ENCODE peak calls at places on chromosomes 5 and 9, in ten cellular contexts. D is NCI-H2171; B is kidney tubule cell; S is KG1; K is GM23338; J is endothelial cell; N is activated CD8-positive, alpha-beta memory T cell treated with anti-CD3 and anti-CD28 coated beads for 48 hours; W is DMS153; A is SIG-M5; O is effector CD4-positive, alpha-beta T cell. P is an unnamed sample.

GRCh38 chr5:102481044-102481715 is 17.6 kb downstream of the SLCO6A1 start:
- DNase-seq in B (peak), N (no peak), D (no peak), J (no peak), S (no peak), A (no peak), K (no peak), W (no peak), O (no peak), P (no peak)

GRCh38 chr5:115351356-115352195 is 55.1 kb upstream of the CCDC112 start:
- DNase-seq in W (no peak), N (no peak), D (no peak), A (no peak), S (no peak), O (no peak), J (no peak), B (peak), K (no peak), P (peak)

GRCh38 chr9:75692309-75692708 is 198.2 kb upstream of the PCSK5 start:
- DNase-seq in D (no peak), O (no peak), N (no peak), W (no peak), S (no peak), B (no peak), A (no peak), J (no peak), K (no peak), P (no peak)

GRCh38 chr9:69009708-69010107 is 4.2 kb downstream of the PRKACG start:
- DNase-seq in J (no peak), D (no peak), O (no peak), B (no peak), A (no peak), N (no peak), W (no peak), K (no peak), S (no peak), P (peak)

GRCh38 chr9:104780796-104781395 is 17.0 kb downstream of the NIPSNAP3B start:
- DNase-seq in N (no peak), S (peak), A (no peak), J (no peak), B (peak), K (peak), O (no peak), D (peak), W (no peak), P (peak)

GRCh38 chr9:99425124-99425523 is 203.0 kb downstream of the SEC61B start:
- DNase-seq in W (no peak), B (no peak), A (no peak), D (no peak), S (no peak), O (no peak), N (no peak), J (no peak), K (no peak), P (no peak)

GRCh38 chr9:33130501-33130900 is 36.6 kb downstream of the B4GALT1 start:
- DNase-seq in O (no peak), W (no peak), B (no peak), N (no peak), D (no peak), K (no peak), S (no peak), J (no peak), A (peak), P (peak)

GRCh38 chr9:18675345-18675744 is 201.4 kb downstream of the ADAMTSL1 start:
- DNase-seq in J (no peak), K (no peak), O (no peak), S (no peak), D (no peak), N (no peak), W (no peak), B (no peak), A (no peak), P (no peak)

GRCh38 chr9:116391306-116391900 is 237.8 kb downstream of the PAPPA start:
- DNase-seq in O (no peak), K (no peak), A (no peak), W (no peak), N (no peak), B (peak), D (no peak), J (no peak), S (no peak), P (peak)

GRCh38 chr5:111070272-111071134 is 1.0 kb upstream of the TSLP start:
- DNase-seq in N (no peak), S (no peak), J (peak), A (no peak), D (no peak), K (peak), B (peak), O (no peak), W (no peak), P (no peak)

GRCh38 chr5:174192901-174193300 is 147.4 kb downstream of the NSG2 start:
- DNase-seq in A (no peak), N (no peak), W (no peak), S (no peak), D (no peak), J (no peak), B (no peak), O (no peak), K (no peak), P (no peak)

GRCh38 chr5:1971944-1972343 is 89.2 kb upstream of the IRX4 start:
- DNase-seq in O (no peak), B (no peak), N (no peak), K (no peak), W (no peak), A (no peak), J (no peak), D (no peak), S (no peak), P (no peak)

GRCh38 chr5:179530069-179530998 is 20.0 kb upstream of the RUFY1 start:
- DNase-seq in O (peak), W (peak), K (peak), J (peak), S (no peak), N (peak), A (no peak), D (no peak), B (peak), P (no peak)

GRCh38 chr9:4489919-4490704 is at the start of gene SLC1A1:
- DNase-seq in J (peak), B (peak), W (peak), K (peak), A (no peak), N (peak), D (peak), S (no peak), O (no peak), P (peak)

GRCh38 chr5:137155621-137156020 is 343.5 kb downstream of the SPOCK1 start:
- DNase-seq in J (no peak), S (no peak), D (no peak), N (no peak), A (no peak), K (no peak), B (no peak), W (peak), O (no peak), P (no peak)

GRCh38 chr5:14305045-14305444 is 161.9 kb downstream of the TRIO start:
- DNase-seq in D (no peak), W (no peak), N (no peak), B (peak), A (no peak), J (no peak), O (no peak), S (no peak), K (no peak), P (peak)

GRCh38 chr5:62466228-62466627 is 53.7 kb downstream of the IPO11 start:
- DNase-seq in K (no peak), O (no peak), D (no peak), B (no peak), J (no peak), N (no peak), S (no peak), W (no peak), A (no peak), P (no peak)

GRCh38 chr9:127968717-127969383 is 11.9 kb downstream of the EEIG1 start:
- DNase-seq in A (no peak), N (no peak), D (no peak), B (peak), S (no peak), J (no peak), O (no peak), K (no peak), W (peak), P (peak)

GRCh38 chr5:122515709-122516431 is 203.8 kb downstream of the SNCAIP start:
- DNase-seq in K (peak), B (peak), J (peak), W (peak), A (no peak), D (no peak), N (no peak), S (no peak), O (no peak), P (peak)

GRCh38 chr5:11962122-11962521 is 57.9 kb upstream of the CTNND2 start:
- DNase-seq in B (no peak), N (no peak), D (no peak), W (no peak), S (no peak), K (no peak), J (no peak), O (no peak), A (no peak), P (no peak)

GRCh38 chr9:128382261-128382660 is 11.1 kb downstream of the URM1 start:
- DNase-seq in S (no peak), A (no peak), N (no peak), D (no peak), O (no peak), B (no peak), J (no peak), K (no peak), W (no peak), P (no peak)

GRCh38 chr9:129673602-129674001 is 8.2 kb downstream of the PRRX2 start:
- DNase-seq in B (no peak), O (no peak), W (no peak), J (no peak), D (no peak), N (no peak), S (no peak), A (no peak), K (no peak), P (no peak)

GRCh38 chr5:125269926-125270325 is 523.5 kb upstream of the ZNF608 start:
- DNase-seq in N (no peak), O (no peak), W (peak), K (no peak), S (no peak), D (no peak), B (no peak), A (no peak), J (no peak), P (peak)

GRCh38 chr9:15136646-15137045 is 170.4 kb downstream of the TTC39B start:
- DNase-seq in W (no peak), K (peak), B (peak), O (no peak), S (no peak), J (no peak), N (no peak), A (no peak), D (no peak), P (no peak)

GRCh38 chr9:811101-811531 is 30.4 kb upstream of the DMRT1 start:
- DNase-seq in K (no peak), S (no peak), A (no peak), J (no peak), B (peak), N (no peak), D (no peak), O (no peak), W (no peak), P (peak)

GRCh38 chr5:121630402-121630801 is 221.3 kb upstream of the FTMT start:
- DNase-seq in S (no peak), J (no peak), B (no peak), N (no peak), W (no peak), K (peak), A (no peak), O (no peak), D (no peak), P (peak)

GRCh38 chr9:105308448-105309412 is 64.3 kb downstream of the SLC44A1 start:
- DNase-seq in O (no peak), W (peak), K (no peak), J (no peak), S (no peak), A (no peak), B (peak), N (no peak), D (no peak), P (no peak)

GRCh38 chr5:154972476-154973080 is 31.7 kb downstream of the MRPL22 start:
- DNase-seq in N (no peak), A (no peak), B (peak), D (peak), J (peak), W (peak), O (no peak), K (peak), S (no peak), P (peak)

GRCh38 chr5:154898210-154898609 is 39.8 kb downstream of the CNOT8 start:
- DNase-seq in J (no peak), S (no peak), K (no peak), O (no peak), A (no peak), D (no peak), W (no peak), N (no peak), B (no peak), P (no peak)

GRCh38 chr5:79795764-79796398 is 106.2 kb downstream of the CMYA5 start:
- DNase-seq in D (no peak), N (no peak), S (no peak), K (no peak), B (peak), A (no peak), J (no peak), O (no peak), W (no peak), P (peak)

GRCh38 chr9:24245988-24246387 is 299.7 kb downstream of the IZUMO3 start:
- DNase-seq in W (no peak), B (peak), N (no peak), S (no peak), O (no peak), A (no peak), K (peak), J (no peak), D (peak), P (peak)

GRCh38 chr5:55847837-55848236 is 3.3 kb upstream of the IL31RA start:
- DNase-seq in A (no peak), S (no peak), N (no peak), B (no peak), K (no peak), J (no peak), W (no peak), D (no peak), O (no peak), P (peak)

GRCh38 chr5:175731172-175731571 is 73.3 kb downstream of the HRH2 start:
- DNase-seq in O (no peak), A (no peak), J (no peak), D (no peak), N (no peak), S (no peak), K (no peak), W (no peak), B (no peak), P (no peak)

GRCh38 chr9:96169488-96169887 is 132.5 kb downstream of the HSD17B3 start:
- DNase-seq in B (peak), D (no peak), N (no peak), W (no peak), O (no peak), J (peak), A (no peak), K (peak), S (no peak), P (no peak)

GRCh38 chr5:170306381-170306790 is 8.8 kb upstream of the LCP2 start:
- DNase-seq in O (no peak), J (no peak), A (no peak), N (no peak), W (no peak), B (peak), K (no peak), D (peak), S (no peak), P (peak)

P was measured in mammary epithelial cell.